ENCODE peak calls at places on chromosomes 5 and 9, in four cellular contexts. M, A, D and B are unnamed samples.

GRCh38 chr5:44389410-44389879 is at the start of gene FGF10:
- DNase-seq in M (no peak), A (no peak), D (peak; percentile 57), B (no peak)

GRCh38 chr9:18608371-18608770 is 134.4 kb downstream of the ADAMTSL1 start:
- DNase-seq in M (no peak), A (no peak), D (no peak), B (no peak)

GRCh38 chr9:81787747-81788632 is 98.6 kb upstream of the TLE1 start:
- DNase-seq in M (no peak), A (no peak), D (no peak), B (no peak)

GRCh38 chr5:160048131-160048530 is 39.2 kb downstream of the TTC1 start:
- DNase-seq in M (no peak), A (no peak), D (no peak), B (no peak)

GRCh38 chr5:53520813-53521212 is 39.6 kb upstream of the NDUFS4 start:
- DNase-seq in M (no peak), A (no peak), D (no peak), B (no peak)

GRCh38 chr9:77511525-77511924 is 136.6 kb downstream of the GNA14 start:
- DNase-seq in M (no peak), A (no peak), D (no peak), B (no peak)

GRCh38 chr5:107314330-107314729 is 356.4 kb downstream of the EFNA5 start:
- DNase-seq in M (no peak), A (no peak), D (no peak), B (no peak)

GRCh38 chr9:135906291-135907005 is 898 bp downstream of the CAMSAP1 start:
- DNase-seq in M (no peak), A (no peak), D (peak; percentile 28), B (no peak)

GRCh38 chr5:154258531-154259217 is 68.1 kb downstream of the GALNT10 start:
- DNase-seq in M (no peak), A (no peak), D (no peak), B (no peak)

GRCh38 chr5:102295534-102296228 is 403 bp downstream of the SLCO4C1 start:
- DNase-seq in M (no peak), A (no peak), D (no peak), B (no peak)

GRCh38 chr9:13971910-13972655 is 341.9 kb downstream of the NFIB start:
- DNase-seq in M (no peak), A (no peak), D (no peak), B (no peak)

GRCh38 chr5:90279091-90279490 is 130.5 kb downstream of the CETN3 start:
- DNase-seq in M (no peak), A (no peak), D (no peak), B (no peak)

GRCh38 chr5:142313693-142314092 is 11.1 kb downstream of the SPRY4 start:
- DNase-seq in M (no peak), A (no peak), D (no peak), B (no peak)

GRCh38 chr5:10607666-10608442 is 44.0 kb downstream of the ANKRD33B start:
- DNase-seq in M (no peak), A (no peak), D (peak; percentile 34), B (no peak)